ENCODE peak calls at places on chromosomes 16 and 17, in six cellular contexts. One of them, this sample, is unnamed.

GRCh38 chr16:4700380-4700996 is 7.1 kb downstream of the NUDT16L1 start:
- DNase-seq in LHCN-M2: peak
- DNase-seq in T-helper 17 cell: no peak
- DNase-seq in HEK293T: no peak
- DNase-seq in psoas muscle: no peak
- DNase-seq in stimulated activated CD8-positive, alpha-beta memory T cell treated with anti-CD3 and anti-CD28 coated beads, Interleukin-12 subunit alpha, Interleukin-12 subunit beta, amount 100 ng/mL, for 1 hour: no peak
- DNase-seq in this sample: no peak

GRCh38 chr17:27504188-27504995 is 48.1 kb downstream of the KSR1 start:
- DNase-seq in LHCN-M2: no peak
- DNase-seq in T-helper 17 cell: no peak
- DNase-seq in HEK293T: no peak
- DNase-seq in stimulated activated CD8-positive, alpha-beta memory T cell treated with anti-CD3 and anti-CD28 coated beads, Interleukin-12 subunit alpha, Interleukin-12 subunit beta, amount 100 ng/mL, for 1 hour: no peak
- DNase-seq in psoas muscle: no peak
- DNase-seq in this sample: no peak

GRCh38 chr16:18833707-18834505 is 32.6 kb upstream of the ARL6IP1 start:
- DNase-seq in psoas muscle: no peak
- DNase-seq in LHCN-M2: no peak
- DNase-seq in HEK293T: no peak
- DNase-seq in stimulated activated CD8-positive, alpha-beta memory T cell treated with anti-CD3 and anti-CD28 coated beads, Interleukin-12 subunit alpha, Interleukin-12 subunit beta, amount 100 ng/mL, for 1 hour: no peak
- DNase-seq in T-helper 17 cell: no peak
- DNase-seq in this sample: no peak

GRCh38 chr17:39210093-39210434 is 10.0 kb downstream of the RPL19 start:
- DNase-seq in stimulated activated CD8-positive, alpha-beta memory T cell treated with anti-CD3 and anti-CD28 coated beads, Interleukin-12 subunit alpha, Interleukin-12 subunit beta, amount 100 ng/mL, for 1 hour: no peak
- DNase-seq in LHCN-M2: no peak
- DNase-seq in T-helper 17 cell: no peak
- DNase-seq in HEK293T: no peak
- DNase-seq in psoas muscle: no peak
- DNase-seq in this sample: no peak

GRCh38 chr16:22191966-22192260 is 14.2 kb upstream of the EEF2K start:
- DNase-seq in stimulated activated CD8-positive, alpha-beta memory T cell treated with anti-CD3 and anti-CD28 coated beads, Interleukin-12 subunit alpha, Interleukin-12 subunit beta, amount 100 ng/mL, for 1 hour: no peak
- DNase-seq in LHCN-M2: no peak
- DNase-seq in T-helper 17 cell: peak
- DNase-seq in psoas muscle: peak
- DNase-seq in HEK293T: no peak
- DNase-seq in this sample: no peak

GRCh38 chr16:3022697-3023414 is 886 bp downstream of the HCFC1R1 start:
- DNase-seq in LHCN-M2: peak
- DNase-seq in stimulated activated CD8-positive, alpha-beta memory T cell treated with anti-CD3 and anti-CD28 coated beads, Interleukin-12 subunit alpha, Interleukin-12 subunit beta, amount 100 ng/mL, for 1 hour: no peak
- DNase-seq in T-helper 17 cell: no peak
- DNase-seq in psoas muscle: peak
- DNase-seq in HEK293T: no peak
- DNase-seq in this sample: no peak

GRCh38 chr17:8518858-8519257 is 83.2 kb downstream of the NDEL1 start:
- DNase-seq in HEK293T: no peak
- DNase-seq in T-helper 17 cell: no peak
- DNase-seq in LHCN-M2: no peak
- DNase-seq in stimulated activated CD8-positive, alpha-beta memory T cell treated with anti-CD3 and anti-CD28 coated beads, Interleukin-12 subunit alpha, Interleukin-12 subunit beta, amount 100 ng/mL, for 1 hour: no peak
- DNase-seq in psoas muscle: no peak
- DNase-seq in this sample: no peak

GRCh38 chr16:2964416-2965223 is 545 bp downstream of the KREMEN2 start:
- DNase-seq in LHCN-M2: no peak
- DNase-seq in HEK293T: peak
- DNase-seq in stimulated activated CD8-positive, alpha-beta memory T cell treated with anti-CD3 and anti-CD28 coated beads, Interleukin-12 subunit alpha, Interleukin-12 subunit beta, amount 100 ng/mL, for 1 hour: no peak
- DNase-seq in psoas muscle: no peak
- DNase-seq in T-helper 17 cell: peak
- DNase-seq in this sample: peak

GRCh38 chr17:16866436-16866835 is 105.5 kb downstream of the TNFRSF13B start:
- DNase-seq in HEK293T: no peak
- DNase-seq in LHCN-M2: no peak
- DNase-seq in T-helper 17 cell: no peak
- DNase-seq in psoas muscle: no peak
- DNase-seq in stimulated activated CD8-positive, alpha-beta memory T cell treated with anti-CD3 and anti-CD28 coated beads, Interleukin-12 subunit alpha, Interleukin-12 subunit beta, amount 100 ng/mL, for 1 hour: no peak
- DNase-seq in this sample: no peak

GRCh38 chr17:57466042-57466471 is 209.7 kb downstream of the MSI2 start:
- DNase-seq in psoas muscle: no peak
- DNase-seq in T-helper 17 cell: no peak
- DNase-seq in LHCN-M2: no peak
- DNase-seq in HEK293T: no peak
- DNase-seq in stimulated activated CD8-positive, alpha-beta memory T cell treated with anti-CD3 and anti-CD28 coated beads, Interleukin-12 subunit alpha, Interleukin-12 subunit beta, amount 100 ng/mL, for 1 hour: no peak
- DNase-seq in this sample: no peak

GRCh38 chr16:83520596-83520995 is 287.2 kb upstream of the HSBP1 start:
- DNase-seq in LHCN-M2: no peak
- DNase-seq in HEK293T: no peak
- DNase-seq in T-helper 17 cell: no peak
- DNase-seq in stimulated activated CD8-positive, alpha-beta memory T cell treated with anti-CD3 and anti-CD28 coated beads, Interleukin-12 subunit alpha, Interleukin-12 subunit beta, amount 100 ng/mL, for 1 hour: no peak
- DNase-seq in psoas muscle: no peak
- DNase-seq in this sample: no peak

GRCh38 chr16:30060354-30061194 is 5.0 kb upstream of the ALDOA start:
- DNase-seq in HEK293T: no peak
- DNase-seq in T-helper 17 cell: no peak
- DNase-seq in psoas muscle: peak
- DNase-seq in LHCN-M2: peak
- DNase-seq in stimulated activated CD8-positive, alpha-beta memory T cell treated with anti-CD3 and anti-CD28 coated beads, Interleukin-12 subunit alpha, Interleukin-12 subunit beta, amount 100 ng/mL, for 1 hour: no peak
- DNase-seq in this sample: no peak

GRCh38 chr17:4706121-4706520 is 2.2 kb upstream of the PELP1 start:
- DNase-seq in HEK293T: no peak
- DNase-seq in stimulated activated CD8-positive, alpha-beta memory T cell treated with anti-CD3 and anti-CD28 coated beads, Interleukin-12 subunit alpha, Interleukin-12 subunit beta, amount 100 ng/mL, for 1 hour: no peak
- DNase-seq in T-helper 17 cell: no peak
- DNase-seq in LHCN-M2: peak
- DNase-seq in psoas muscle: no peak
- DNase-seq in this sample: no peak

This sample was measured in progenitor cell of endocrine pancreas.